ENCODE peak calls at places on chromosomes 5 and 9, in six cellular contexts. A is stimulated activated CD8-positive, alpha-beta memory T cell treated with anti-CD3 and anti-CD28 coated beads, Interleukin-4, amount 100 ng/mL, for 1 hour; P is C1 segment of cervical spinal cord; N is right cardiac atrium; K is kidney epithelial cell; I is NCI-H187 treated with DMSO at 0.1 percent for 48 hours. Q is an unnamed sample.

GRCh38 chr5:159814810-159815585 is 101.3 kb upstream of the ADRA1B start:
- DNase-seq in I (no peak), A (no peak), K (no peak), P (no peak), N (no peak), Q (no peak)

GRCh38 chr9:112061152-112061740 is 113.9 kb downstream of the SUSD1 start:
- DNase-seq in A (no peak), I (no peak), K (peak), P (no peak), N (peak), Q (peak)

GRCh38 chr5:175922192-175922885 is 45.8 kb downstream of the THOC3 start:
- DNase-seq in P (no peak), N (no peak), A (no peak), I (no peak), K (peak), Q (no peak)

GRCh38 chr5:155726267-155726666 is 600.7 kb upstream of the SGCD start:
- DNase-seq in A (no peak), N (no peak), P (no peak), I (no peak), K (no peak), Q (no peak)

GRCh38 chr9:121819511-121820231 is 168.2 kb downstream of the DAB2IP start:
- DNase-seq in P (no peak), A (no peak), N (no peak), K (no peak), I (no peak), Q (peak)

GRCh38 chr5:56698463-56699381 is 116.6 kb upstream of the MAP3K1 start:
- DNase-seq in I (no peak), P (no peak), A (no peak), N (no peak), K (no peak), Q (no peak)

GRCh38 chr9:22337261-22337660 is 109.4 kb upstream of the DMRTA1 start:
- DNase-seq in A (no peak), P (no peak), N (no peak), K (no peak), I (no peak), Q (no peak)

GRCh38 chr5:111755264-111755941 is 1.6 kb downstream of the NREP start:
- DNase-seq in N (no peak), K (no peak), I (no peak), A (no peak), P (no peak), Q (no peak)

GRCh38 chr5:134637106-134637721 is 4.6 kb upstream of the SAR1B start:
- DNase-seq in I (no peak), K (no peak), A (no peak), N (no peak), P (no peak), Q (no peak)

GRCh38 chr9:111161015-111161415 is 122.7 kb upstream of the LPAR1 start:
- DNase-seq in K (peak), A (no peak), P (no peak), I (no peak), N (no peak), Q (no peak)

GRCh38 chr9:114434878-114435311 is 47.1 kb upstream of the AKNA start:
- DNase-seq in N (no peak), K (no peak), I (no peak), A (no peak), P (no peak), Q (no peak)

GRCh38 chr5:133406632-133407276 is 205.6 kb downstream of the FSTL4 start:
- DNase-seq in A (no peak), P (no peak), I (no peak), N (no peak), K (no peak), Q (no peak)